ENCODE peak calls at places on chromosome 13, in eight cellular contexts. Q is heart right ventricle; M is A549; Y is HCT116; R is neuronal stem cell; D is CD4-positive, alpha-beta T cell; A is adrenal gland; U is body of pancreas. F is an unnamed sample.

GRCh38 chr13:92136449-92137180 is 738.2 kb downstream of the GPC5 start:
- DNase-seq in U (no peak), Y (no peak), R (no peak), M (no peak), Q (no peak), D (no peak), A (no peak), F (no peak)

GRCh38 chr13:111033172-111034133 is 81.7 kb upstream of the ARHGEF7 start:
- DNase-seq in Q (no peak), D (no peak), R (no peak), Y (no peak), A (no peak), M (no peak), U (no peak), F (no peak)

GRCh38 chr13:104769520-104769919 is 1703.3 kb upstream of the SLC10A2 start:
- DNase-seq in Q (no peak), D (no peak), R (no peak), M (no peak), A (no peak), Y (no peak), U (no peak), F (no peak)

GRCh38 chr13:98509271-98510155 is 67.4 kb downstream of the STK24 start:
- DNase-seq in U (no peak), A (no peak), D (no peak), M (peak), R (no peak), Q (no peak), Y (peak), F (peak)

GRCh38 chr13:97875218-97875617 is 78.3 kb upstream of the IPO5 start:
- DNase-seq in D (no peak), A (no peak), Q (no peak), U (no peak), Y (no peak), R (no peak), M (no peak), F (no peak)

GRCh38 chr13:27034678-27035111 is 136.9 kb downstream of the USP12 start:
- DNase-seq in M (no peak), R (no peak), A (peak), D (no peak), U (no peak), Y (no peak), Q (no peak), F (no peak)

GRCh38 chr13:114142640-114143490 is 10.4 kb upstream of the RASA3 start:
- DNase-seq in U (peak), Q (no peak), M (no peak), R (no peak), A (no peak), D (peak), Y (no peak), F (peak)

GRCh38 chr13:41562083-41562482 is 104.7 kb downstream of the RGCC start:
- DNase-seq in U (peak), Q (peak), A (peak), R (no peak), D (no peak), Y (no peak), M (no peak), F (no peak)

GRCh38 chr13:29849731-29850212 is 645 bp downstream of the UBL3 start:
- DNase-seq in Y (no peak), Q (peak), R (no peak), D (peak), A (peak), U (peak), M (peak), F (peak)

GRCh38 chr13:100523437-100523836 is 65.2 kb downstream of the GGACT start:
- DNase-seq in U (no peak), Y (no peak), Q (no peak), R (no peak), M (no peak), D (no peak), A (no peak), F (no peak)

GRCh38 chr13:110405597-110406450 is 98.7 kb downstream of the COL4A2 start:
- DNase-seq in R (no peak), U (no peak), Q (no peak), A (peak), D (no peak), Y (no peak), M (no peak), F (no peak)

GRCh38 chr13:74870865-74871264 is 611.1 kb downstream of the TBC1D4 start:
- DNase-seq in A (no peak), Y (no peak), Q (no peak), M (no peak), R (no peak), D (no peak), U (no peak), F (peak)

GRCh38 chr13:91609353-91609752 is 210.9 kb downstream of the GPC5 start:
- DNase-seq in D (no peak), R (no peak), Y (no peak), A (no peak), M (no peak), Q (no peak), U (no peak), F (no peak)

GRCh38 chr13:85241045-85241444 is 558.2 kb downstream of the SLITRK6 start:
- DNase-seq in A (no peak), D (no peak), U (no peak), Q (no peak), Y (peak), R (no peak), M (no peak), F (no peak)

GRCh38 chr13:39859898-39860297 is 204.4 kb downstream of the COG6 start:
- DNase-seq in U (no peak), Q (no peak), D (no peak), M (no peak), Y (no peak), R (no peak), A (no peak), F (no peak)

GRCh38 chr13:47158583-47158982 is 261.7 kb upstream of the HTR2A start:
- DNase-seq in Y (no peak), D (no peak), Q (no peak), A (no peak), U (no peak), R (no peak), M (no peak), F (no peak)

GRCh38 chr13:32676242-32676641 is 90.0 kb downstream of the PDS5B start:
- DNase-seq in M (no peak), R (no peak), U (no peak), Q (no peak), D (no peak), Y (no peak), A (peak), F (no peak)

GRCh38 chr13:73656863-73657262 is 477.3 kb downstream of the KLF12 start:
- DNase-seq in A (no peak), Q (no peak), Y (no peak), D (no peak), M (no peak), R (no peak), U (no peak), F (no peak)

GRCh38 chr13:43405457-43405856 is 381.3 kb downstream of the ENOX1 start:
- DNase-seq in A (no peak), R (no peak), U (no peak), Y (no peak), D (no peak), M (no peak), Q (no peak), F (peak)

GRCh38 chr13:25783076-25783475 is 268.7 kb downstream of the SHISA2 start:
- DNase-seq in Q (no peak), A (no peak), U (no peak), R (no peak), Y (no peak), D (no peak), M (no peak), F (no peak)

GRCh38 chr13:74136089-74136658 is 2.0 kb upstream of the KLF12 start:
- DNase-seq in D (peak), Q (peak), M (no peak), Y (no peak), R (no peak), U (no peak), A (no peak), F (no peak)

GRCh38 chr13:49238621-49239020 is 9.1 kb upstream of the CDADC1 start:
- DNase-seq in U (no peak), A (no peak), Q (no peak), M (no peak), D (no peak), R (no peak), Y (no peak), F (no peak)

GRCh38 chr13:30908416-30908980 is 2.4 kb downstream of the MEDAG start:
- DNase-seq in U (no peak), A (no peak), R (no peak), M (no peak), Q (peak), Y (no peak), D (no peak), F (no peak)

GRCh38 chr13:30679483-30680330 is 55.6 kb upstream of the ALOX5AP start:
- DNase-seq in D (no peak), Q (no peak), R (no peak), A (no peak), Y (no peak), U (no peak), M (peak), F (no peak)

GRCh38 chr13:37752156-37752555 is 117.4 kb downstream of the TRPC4 start:
- DNase-seq in Q (no peak), U (no peak), A (no peak), M (no peak), D (no peak), Y (no peak), R (no peak), F (no peak)

GRCh38 chr13:21625366-21625765 is 21.4 kb upstream of the MICU2 start:
- DNase-seq in Y (peak), R (no peak), D (no peak), A (peak), M (peak), Q (no peak), U (no peak), F (no peak)

GRCh38 chr13:67134322-67135129 is 95.6 kb downstream of the PCDH9 start:
- DNase-seq in D (no peak), A (no peak), Y (no peak), U (no peak), Q (no peak), R (no peak), M (no peak), F (no peak)

GRCh38 chr13:43780666-43781065 is 6.1 kb downstream of the ENOX1 start:
- DNase-seq in M (no peak), Y (no peak), R (no peak), D (no peak), A (no peak), Q (no peak), U (no peak), F (no peak)

GRCh38 chr13:97005631-97006262 is 11.5 kb upstream of the OXGR1 start:
- DNase-seq in D (no peak), A (no peak), R (no peak), Q (no peak), Y (no peak), U (no peak), M (no peak), F (no peak)

GRCh38 chr13:76980075-76980718 is 11.7 kb upstream of the CLN5 start:
- DNase-seq in Y (peak), Q (peak), A (peak), M (peak), D (peak), U (peak), R (peak), F (no peak)

GRCh38 chr13:112254900-112255299 is 121.3 kb upstream of the SPACA7 start:
- DNase-seq in D (no peak), Q (no peak), U (no peak), A (peak), Y (no peak), M (no peak), R (no peak), F (no peak)

GRCh38 chr13:19618925-19619324 is 14.5 kb upstream of the MPHOSPH8 start:
- DNase-seq in R (no peak), A (no peak), Y (peak), M (no peak), Q (no peak), D (no peak), U (no peak), F (no peak)

GRCh38 chr13:72304121-72304745 is 423.2 kb downstream of the MZT1 start:
- DNase-seq in Q (no peak), D (no peak), A (no peak), U (no peak), M (no peak), Y (no peak), R (no peak), F (no peak)

GRCh38 chr13:76222511-76222910 is 586.4 kb downstream of the LMO7 start:
- DNase-seq in A (no peak), M (no peak), R (no peak), Y (no peak), U (no peak), Q (no peak), D (no peak), F (no peak)

GRCh38 chr13:99577934-99578917 is 77.0 kb downstream of the TM9SF2 start:
- DNase-seq in D (no peak), A (peak), U (no peak), Y (no peak), Q (no peak), M (no peak), R (no peak), F (no peak)

GRCh38 chr13:20461481-20461859 is 64.2 kb downstream of the CRYL1 start:
- DNase-seq in R (no peak), Q (no peak), A (no peak), M (no peak), Y (no peak), U (no peak), D (no peak), F (no peak)

GRCh38 chr13:54636231-54636630 is 1607.6 kb downstream of the OLFM4 start:
- DNase-seq in U (no peak), Y (no peak), Q (no peak), A (no peak), R (no peak), D (no peak), M (no peak), F (no peak)

GRCh38 chr13:24224232-24224680 is 63.7 kb downstream of the SPATA13 start:
- DNase-seq in R (no peak), Q (no peak), U (peak), M (no peak), D (no peak), Y (no peak), A (no peak), F (no peak)
- H3K27ac ChIP-seq in R (no peak), Q (peak), U (peak), M (no peak), D (no peak), Y (no peak), A (no peak), F (no peak)

DNA sequence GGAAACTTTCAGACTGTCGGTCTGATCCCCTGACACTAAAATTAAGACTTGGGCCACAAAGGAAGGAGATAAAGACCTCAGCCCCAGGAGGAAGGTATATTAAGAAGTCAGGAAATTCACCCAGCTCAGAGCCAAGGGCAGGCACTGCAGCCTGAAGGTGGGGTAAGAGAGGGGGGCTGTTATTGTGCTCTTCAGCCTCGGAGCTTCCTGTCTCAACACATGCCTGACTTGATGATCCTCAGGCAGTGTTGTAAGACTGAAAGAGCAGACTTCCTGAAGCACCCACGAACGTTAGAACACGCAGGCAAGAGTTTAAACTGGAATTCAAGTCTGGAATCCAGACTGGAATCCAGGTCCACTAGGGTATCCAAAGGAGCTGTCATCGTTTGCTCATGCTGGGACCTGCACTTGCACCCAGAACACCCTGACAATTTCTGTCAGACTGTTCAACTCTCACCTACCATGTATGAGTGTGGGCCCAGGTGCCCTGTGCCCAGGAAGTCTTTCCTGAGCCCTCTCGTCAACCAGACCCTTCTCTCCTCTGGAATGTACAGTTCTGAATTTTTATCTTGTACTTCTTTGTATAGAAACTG is 10.7 kb upstream of the FLT1 start:
- DNase-seq in Q (no peak), M (no peak), D (no peak), U (no peak), Y (no peak), A (no peak), R (no peak), F (no peak)
- H3K27ac ChIP-seq in Q (peak), M (no peak), D (no peak), U (no peak), Y (no peak), A (no peak), R (no peak), F (no peak)

GRCh38 chr13:78601124-78601885 is 2.0 kb downstream of the POU4F1 start:
- DNase-seq in M (no peak), A (no peak), Y (no peak), U (no peak), R (peak), Q (no peak), D (no peak), F (no peak)

GRCh38 chr13:78603240-78603947 is at the start of gene POU4F1:
- DNase-seq in U (peak), Q (peak), A (no peak), R (peak), M (peak), D (no peak), Y (no peak), F (no peak)

GRCh38 chr13:78601886-78602560 is 1.3 kb downstream of the POU4F1 start:
- DNase-seq in R (no peak), M (no peak), A (no peak), Y (no peak), Q (no peak), U (no peak), D (no peak), F (no peak)

GRCh38 chr13:78600317-78600899 is 2.9 kb downstream of the POU4F1 start:
- DNase-seq in M (no peak), Y (no peak), A (no peak), D (no peak), U (no peak), R (peak), Q (no peak), F (no peak)

DNA sequence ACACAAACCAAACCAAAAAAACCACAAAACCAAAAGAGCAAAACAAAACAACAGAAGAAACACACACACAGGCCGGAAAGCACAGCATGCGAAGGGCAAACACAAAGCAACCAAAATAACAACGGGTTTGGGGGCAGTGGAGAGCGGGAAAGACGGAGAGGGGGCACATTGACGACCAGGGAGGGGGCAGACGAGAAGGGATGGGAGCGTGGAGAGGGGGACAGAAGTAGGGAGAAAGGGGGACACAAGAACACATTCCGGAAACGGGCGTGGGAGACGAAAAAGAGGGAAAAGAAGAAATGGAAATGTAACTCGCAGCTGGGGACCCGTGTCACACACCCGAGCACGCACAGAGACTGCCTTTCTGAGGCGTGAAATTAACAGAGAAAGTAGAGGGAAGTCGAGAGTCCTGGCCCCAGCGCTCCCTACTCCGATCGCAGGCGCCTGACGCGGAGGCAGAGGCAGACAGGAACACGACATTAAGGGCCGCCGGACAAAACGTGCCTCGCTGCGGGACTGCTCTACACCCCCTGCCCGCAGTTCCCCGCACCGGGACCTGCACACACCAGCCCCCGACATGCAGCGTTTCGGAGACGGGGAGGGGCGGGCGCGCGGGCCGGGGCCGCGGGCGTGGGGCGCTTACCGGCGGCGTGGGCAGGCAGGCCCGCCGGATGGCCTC is 652 bp downstream of the POU4F1 start:
- DNase-seq in A (no peak), R (peak), U (no peak), Y (no peak), D (no peak), M (no peak), Q (no peak), F (no peak)
- H3K27ac ChIP-seq in A (no peak), R (no peak), U (no peak), Y (no peak), D (no peak), M (peak), Q (no peak), F (no peak)

GRCh38 chr13:45196622-45197021 is 4.2 kb downstream of the KCTD4 start:
- DNase-seq in A (no peak), M (no peak), Y (no peak), R (no peak), Q (no peak), U (no peak), D (no peak), F (peak)

GRCh38 chr13:45194081-45194939 is 6.5 kb downstream of the KCTD4 start:
- DNase-seq in Y (no peak), A (peak), R (no peak), U (peak), Q (peak), D (no peak), M (no peak), F (no peak)

GRCh38 chr13:45198041-45198440 is 2.8 kb downstream of the KCTD4 start:
- DNase-seq in A (no peak), U (no peak), R (no peak), Y (no peak), M (no peak), D (no peak), Q (no peak), F (no peak)

GRCh38 chr13:45195421-45195820 is 5.4 kb downstream of the KCTD4 start:
- DNase-seq in Q (no peak), R (no peak), M (no peak), D (no peak), U (no peak), A (no peak), Y (no peak), F (no peak)

DNA sequence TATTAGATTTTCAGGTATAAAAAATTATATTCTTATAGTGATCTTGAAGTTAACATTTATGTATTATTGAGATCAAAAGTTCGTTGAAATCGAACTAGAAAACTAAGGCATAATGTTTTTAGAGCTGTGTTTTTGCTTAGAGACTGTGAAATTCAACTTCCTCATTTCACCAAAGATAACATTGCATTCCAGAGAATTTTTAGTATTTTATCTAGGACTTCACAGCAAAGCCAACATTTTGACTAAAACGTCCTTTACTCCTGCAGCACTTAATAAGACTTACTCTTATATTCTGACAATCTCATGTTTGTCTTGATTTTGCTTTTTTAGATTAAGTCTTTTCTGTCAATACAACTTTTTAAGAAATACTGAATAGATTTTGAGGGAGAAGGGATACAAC is 4.8 kb downstream of the KCTD4 start:
- DNase-seq in R (no peak), D (no peak), M (no peak), Q (no peak), Y (no peak), U (no peak), A (no peak), F (no peak)
- H3K27ac ChIP-seq in R (no peak), D (no peak), M (no peak), Q (peak), Y (no peak), U (no peak), A (no peak), F (peak)

F was measured in epithelial cell of prostate.